ENCODE peak calls at places on chromosomes 12 and 14, in nine cellular contexts. One of them, this sample, is unnamed.
A peak's percentile ranks its signal among the peaks of the same experiment; 100 is the strongest.

GRCh38 chr12:806116-806805 is 53.9 kb downstream of the WNK1 start:
- DNase-seq in NCI-H1694: no peak
- DNase-seq in SW480: no peak
- DNase-seq in Ammon's horn: no peak
- DNase-seq in A549: peak; percentile 56
- DNase-seq in fibroblast of pulmonary artery: peak; percentile 82
- DNase-seq in activated naive CD4-positive, alpha-beta T cell treated with anti-CD3 and anti-CD28 coated beads, Interleukin-2, amount 50 U/mL, for 16 hours: no peak
- DNase-seq in NCI-H2081: no peak
- DNase-seq in CD4-positive, alpha-beta T cell: no peak
- DNase-seq in this sample: peak; percentile 49

GRCh38 chr14:62614117-62614516 is 431.1 kb downstream of the KCNH5 start:
- DNase-seq in A549: no peak
- DNase-seq in Ammon's horn: no peak
- DNase-seq in NCI-H2081: no peak
- DNase-seq in activated naive CD4-positive, alpha-beta T cell treated with anti-CD3 and anti-CD28 coated beads, Interleukin-2, amount 50 U/mL, for 16 hours: no peak
- DNase-seq in NCI-H1694: no peak
- DNase-seq in SW480: peak; percentile 2
- DNase-seq in fibroblast of pulmonary artery: no peak
- DNase-seq in CD4-positive, alpha-beta T cell: no peak
- DNase-seq in this sample: no peak

GRCh38 chr12:89752331-89752730 is 43.7 kb upstream of the ATP2B1 start:
- DNase-seq in CD4-positive, alpha-beta T cell: no peak
- DNase-seq in activated naive CD4-positive, alpha-beta T cell treated with anti-CD3 and anti-CD28 coated beads, Interleukin-2, amount 50 U/mL, for 16 hours: no peak
- DNase-seq in A549: no peak
- DNase-seq in Ammon's horn: no peak
- DNase-seq in NCI-H1694: no peak
- DNase-seq in NCI-H2081: no peak
- DNase-seq in fibroblast of pulmonary artery: no peak
- DNase-seq in SW480: no peak
- DNase-seq in this sample: no peak

GRCh38 chr14:49849213-49849847 is 3.3 kb downstream of the NEMF start:
- DNase-seq in NCI-H1694: no peak
- DNase-seq in A549: no peak
- DNase-seq in CD4-positive, alpha-beta T cell: no peak
- DNase-seq in NCI-H2081: peak; percentile 44
- DNase-seq in activated naive CD4-positive, alpha-beta T cell treated with anti-CD3 and anti-CD28 coated beads, Interleukin-2, amount 50 U/mL, for 16 hours: no peak
- DNase-seq in Ammon's horn: no peak
- DNase-seq in SW480: no peak
- DNase-seq in fibroblast of pulmonary artery: no peak
- DNase-seq in this sample: no peak

GRCh38 chr12:22054155-22054554 is 8.1 kb downstream of the CMAS start:
- DNase-seq in CD4-positive, alpha-beta T cell: no peak
- DNase-seq in SW480: no peak
- DNase-seq in Ammon's horn: no peak
- DNase-seq in fibroblast of pulmonary artery: no peak
- DNase-seq in NCI-H2081: no peak
- DNase-seq in A549: no peak
- DNase-seq in NCI-H1694: no peak
- DNase-seq in activated naive CD4-positive, alpha-beta T cell treated with anti-CD3 and anti-CD28 coated beads, Interleukin-2, amount 50 U/mL, for 16 hours: no peak
- DNase-seq in this sample: no peak

GRCh38 chr12:12819752-12820311 is 6.7 kb downstream of the DDX47 start:
- DNase-seq in NCI-H1694: no peak
- DNase-seq in activated naive CD4-positive, alpha-beta T cell treated with anti-CD3 and anti-CD28 coated beads, Interleukin-2, amount 50 U/mL, for 16 hours: no peak
- DNase-seq in SW480: peak; percentile 30
- DNase-seq in fibroblast of pulmonary artery: peak; percentile 91
- DNase-seq in Ammon's horn: no peak
- DNase-seq in NCI-H2081: no peak
- DNase-seq in CD4-positive, alpha-beta T cell: no peak
- DNase-seq in A549: peak; percentile 83
- DNase-seq in this sample: peak; percentile 85

GRCh38 chr14:96352708-96353107 is 10.4 kb downstream of the ATG2B start:
- DNase-seq in CD4-positive, alpha-beta T cell: no peak
- DNase-seq in fibroblast of pulmonary artery: no peak
- DNase-seq in SW480: no peak
- DNase-seq in Ammon's horn: no peak
- DNase-seq in NCI-H1694: no peak
- DNase-seq in activated naive CD4-positive, alpha-beta T cell treated with anti-CD3 and anti-CD28 coated beads, Interleukin-2, amount 50 U/mL, for 16 hours: no peak
- DNase-seq in A549: no peak
- DNase-seq in NCI-H2081: no peak
- DNase-seq in this sample: no peak

GRCh38 chr14:81849714-81850113 is 316.1 kb upstream of the SEL1L start:
- DNase-seq in A549: no peak
- DNase-seq in CD4-positive, alpha-beta T cell: no peak
- DNase-seq in fibroblast of pulmonary artery: no peak
- DNase-seq in NCI-H1694: no peak
- DNase-seq in Ammon's horn: no peak
- DNase-seq in NCI-H2081: no peak
- DNase-seq in SW480: no peak
- DNase-seq in activated naive CD4-positive, alpha-beta T cell treated with anti-CD3 and anti-CD28 coated beads, Interleukin-2, amount 50 U/mL, for 16 hours: no peak
- DNase-seq in this sample: no peak

GRCh38 chr14:99271951-99272668 is at the start of gene BCL11B:
- DNase-seq in Ammon's horn: peak; percentile 77
- DNase-seq in fibroblast of pulmonary artery: peak; percentile 87
- DNase-seq in NCI-H2081: peak; percentile 57
- DNase-seq in NCI-H1694: peak; percentile 100
- DNase-seq in A549: peak; percentile 93
- DNase-seq in CD4-positive, alpha-beta T cell: peak; percentile 90
- DNase-seq in activated naive CD4-positive, alpha-beta T cell treated with anti-CD3 and anti-CD28 coated beads, Interleukin-2, amount 50 U/mL, for 16 hours: peak; percentile 89
- DNase-seq in SW480: peak; percentile 98
- DNase-seq in this sample: peak; percentile 84

GRCh38 chr14:69711065-69711464 is 55.9 kb upstream of the SRSF5 start:
- DNase-seq in CD4-positive, alpha-beta T cell: no peak
- DNase-seq in SW480: no peak
- DNase-seq in activated naive CD4-positive, alpha-beta T cell treated with anti-CD3 and anti-CD28 coated beads, Interleukin-2, amount 50 U/mL, for 16 hours: no peak
- DNase-seq in A549: no peak
- DNase-seq in Ammon's horn: no peak
- DNase-seq in NCI-H2081: peak; percentile 91
- DNase-seq in fibroblast of pulmonary artery: peak; percentile 55
- DNase-seq in NCI-H1694: peak; percentile 95
- DNase-seq in this sample: no peak

GRCh38 chr14:76924363-76925151 is 98.3 kb downstream of the LRRC74A start:
- DNase-seq in activated naive CD4-positive, alpha-beta T cell treated with anti-CD3 and anti-CD28 coated beads, Interleukin-2, amount 50 U/mL, for 16 hours: peak; percentile 34
- DNase-seq in Ammon's horn: peak; percentile 78
- DNase-seq in CD4-positive, alpha-beta T cell: peak; percentile 29
- DNase-seq in fibroblast of pulmonary artery: no peak
- DNase-seq in NCI-H2081: peak; percentile 85
- DNase-seq in SW480: no peak
- DNase-seq in NCI-H1694: peak; percentile 98
- DNase-seq in A549: peak; percentile 71
- DNase-seq in this sample: no peak

GRCh38 chr12:8894378-8894777 is 19.9 kb upstream of the PHC1 start:
- DNase-seq in NCI-H2081: no peak
- DNase-seq in NCI-H1694: no peak
- DNase-seq in Ammon's horn: no peak
- DNase-seq in activated naive CD4-positive, alpha-beta T cell treated with anti-CD3 and anti-CD28 coated beads, Interleukin-2, amount 50 U/mL, for 16 hours: no peak
- DNase-seq in SW480: no peak
- DNase-seq in CD4-positive, alpha-beta T cell: no peak
- DNase-seq in A549: no peak
- DNase-seq in fibroblast of pulmonary artery: no peak
- DNase-seq in this sample: no peak

GRCh38 chr12:45575417-45575816 is 154.1 kb upstream of the ARID2 start:
- DNase-seq in Ammon's horn: no peak
- DNase-seq in NCI-H1694: no peak
- DNase-seq in NCI-H2081: no peak
- DNase-seq in CD4-positive, alpha-beta T cell: no peak
- DNase-seq in A549: no peak
- DNase-seq in activated naive CD4-positive, alpha-beta T cell treated with anti-CD3 and anti-CD28 coated beads, Interleukin-2, amount 50 U/mL, for 16 hours: no peak
- DNase-seq in fibroblast of pulmonary artery: no peak
- DNase-seq in SW480: no peak
- DNase-seq in this sample: no peak

GRCh38 chr12:107759410-107759809 is 1.5 kb downstream of the PRDM4 start:
- DNase-seq in Ammon's horn: no peak
- DNase-seq in NCI-H1694: no peak
- DNase-seq in SW480: peak; percentile 87
- DNase-seq in fibroblast of pulmonary artery: peak; percentile 74
- DNase-seq in A549: peak; percentile 60
- DNase-seq in activated naive CD4-positive, alpha-beta T cell treated with anti-CD3 and anti-CD28 coated beads, Interleukin-2, amount 50 U/mL, for 16 hours: peak; percentile 20
- DNase-seq in CD4-positive, alpha-beta T cell: no peak
- DNase-seq in NCI-H2081: peak; percentile 73
- DNase-seq in this sample: peak; percentile 65

This sample was measured in endothelial cell of umbilical vein.